ENCODE peak calls at places on chromosomes 12 and 14, in six cellular contexts. One of them, this sample, is unnamed.

GRCh38 chr12:122884091-122884826 is 11.7 kb downstream of the VPS37B start:
- DNase-seq in stimulated activated effector memory CD8-positive, alpha-beta T cell treated with anti-CD3 and anti-CD28 coated beads, Interleukin-12 subunit alpha, Interleukin-12 subunit beta, amount 100 ng/mL, for 72 hours: no peak
- DNase-seq in left lung: no peak
- DNase-seq in NCI-H69: no peak
- DNase-seq in right cardiac atrium: no peak
- DNase-seq in lower leg skin: peak
- DNase-seq in this sample: no peak

GRCh38 chr12:123131879-123132402 is 18.9 kb downstream of the PITPNM2 start:
- DNase-seq in stimulated activated effector memory CD8-positive, alpha-beta T cell treated with anti-CD3 and anti-CD28 coated beads, Interleukin-12 subunit alpha, Interleukin-12 subunit beta, amount 100 ng/mL, for 72 hours: no peak
- DNase-seq in left lung: peak
- DNase-seq in NCI-H69: peak
- DNase-seq in right cardiac atrium: peak
- DNase-seq in lower leg skin: no peak
- DNase-seq in this sample: no peak

GRCh38 chr14:24367506-24368214 is at the start of gene NFATC4:
- DNase-seq in stimulated activated effector memory CD8-positive, alpha-beta T cell treated with anti-CD3 and anti-CD28 coated beads, Interleukin-12 subunit alpha, Interleukin-12 subunit beta, amount 100 ng/mL, for 72 hours: no peak
- DNase-seq in left lung: peak
- DNase-seq in NCI-H69: peak
- DNase-seq in right cardiac atrium: peak
- DNase-seq in lower leg skin: peak
- DNase-seq in this sample: no peak

GRCh38 chr14:24377660-24378059 is 9.7 kb downstream of the NFATC4 start:
- DNase-seq in stimulated activated effector memory CD8-positive, alpha-beta T cell treated with anti-CD3 and anti-CD28 coated beads, Interleukin-12 subunit alpha, Interleukin-12 subunit beta, amount 100 ng/mL, for 72 hours: no peak
- DNase-seq in left lung: peak
- DNase-seq in NCI-H69: peak
- DNase-seq in right cardiac atrium: peak
- DNase-seq in lower leg skin: no peak
- DNase-seq in this sample: no peak

GRCh38 chr12:31558521-31558920 is 32.4 kb downstream of the DENND5B start:
- DNase-seq in stimulated activated effector memory CD8-positive, alpha-beta T cell treated with anti-CD3 and anti-CD28 coated beads, Interleukin-12 subunit alpha, Interleukin-12 subunit beta, amount 100 ng/mL, for 72 hours: no peak
- DNase-seq in left lung: no peak
- DNase-seq in NCI-H69: no peak
- DNase-seq in right cardiac atrium: no peak
- DNase-seq in lower leg skin: no peak
- DNase-seq in this sample: no peak

GRCh38 chr12:116604151-116604550 is 45.0 kb downstream of the MAP1LC3B2 start:
- DNase-seq in stimulated activated effector memory CD8-positive, alpha-beta T cell treated with anti-CD3 and anti-CD28 coated beads, Interleukin-12 subunit alpha, Interleukin-12 subunit beta, amount 100 ng/mL, for 72 hours: no peak
- DNase-seq in left lung: no peak
- DNase-seq in NCI-H69: peak
- DNase-seq in right cardiac atrium: no peak
- DNase-seq in lower leg skin: no peak
- DNase-seq in this sample: no peak

GRCh38 chr12:3496964-3497363 is 6.0 kb downstream of the PRMT8 start:
- DNase-seq in stimulated activated effector memory CD8-positive, alpha-beta T cell treated with anti-CD3 and anti-CD28 coated beads, Interleukin-12 subunit alpha, Interleukin-12 subunit beta, amount 100 ng/mL, for 72 hours: no peak
- DNase-seq in left lung: no peak
- DNase-seq in NCI-H69: peak
- DNase-seq in right cardiac atrium: no peak
- DNase-seq in lower leg skin: no peak
- DNase-seq in this sample: no peak

GRCh38 chr12:106098691-106099200 is 40.0 kb downstream of the NUAK1 start:
- DNase-seq in stimulated activated effector memory CD8-positive, alpha-beta T cell treated with anti-CD3 and anti-CD28 coated beads, Interleukin-12 subunit alpha, Interleukin-12 subunit beta, amount 100 ng/mL, for 72 hours: no peak
- DNase-seq in left lung: no peak
- DNase-seq in NCI-H69: no peak
- DNase-seq in right cardiac atrium: no peak
- DNase-seq in lower leg skin: no peak
- DNase-seq in this sample: no peak

GRCh38 chr14:99118946-99119345 is 153.1 kb downstream of the BCL11B start:
- DNase-seq in stimulated activated effector memory CD8-positive, alpha-beta T cell treated with anti-CD3 and anti-CD28 coated beads, Interleukin-12 subunit alpha, Interleukin-12 subunit beta, amount 100 ng/mL, for 72 hours: no peak
- DNase-seq in left lung: no peak
- DNase-seq in NCI-H69: no peak
- DNase-seq in right cardiac atrium: no peak
- DNase-seq in lower leg skin: peak
- DNase-seq in this sample: no peak

GRCh38 chr14:35535794-35536112 is 1.8 kb downstream of the INSM2 start:
- DNase-seq in stimulated activated effector memory CD8-positive, alpha-beta T cell treated with anti-CD3 and anti-CD28 coated beads, Interleukin-12 subunit alpha, Interleukin-12 subunit beta, amount 100 ng/mL, for 72 hours: no peak
- DNase-seq in left lung: no peak
- DNase-seq in NCI-H69: peak
- DNase-seq in right cardiac atrium: peak
- DNase-seq in lower leg skin: no peak
- DNase-seq in this sample: no peak

GRCh38 chr12:12791756-12792346 is 6.4 kb downstream of the APOLD1 start:
- DNase-seq in stimulated activated effector memory CD8-positive, alpha-beta T cell treated with anti-CD3 and anti-CD28 coated beads, Interleukin-12 subunit alpha, Interleukin-12 subunit beta, amount 100 ng/mL, for 72 hours: no peak
- DNase-seq in left lung: no peak
- DNase-seq in NCI-H69: peak
- DNase-seq in right cardiac atrium: peak
- DNase-seq in lower leg skin: peak
- DNase-seq in this sample: no peak

GRCh38 chr14:101323111-101323510 is 238.2 kb upstream of the DIO3 start:
- DNase-seq in stimulated activated effector memory CD8-positive, alpha-beta T cell treated with anti-CD3 and anti-CD28 coated beads, Interleukin-12 subunit alpha, Interleukin-12 subunit beta, amount 100 ng/mL, for 72 hours: no peak
- DNase-seq in left lung: no peak
- DNase-seq in NCI-H69: no peak
- DNase-seq in right cardiac atrium: no peak
- DNase-seq in lower leg skin: no peak
- DNase-seq in this sample: no peak

GRCh38 chr12:643478-644292 is 19.6 kb downstream of the NINJ2 start:
- DNase-seq in stimulated activated effector memory CD8-positive, alpha-beta T cell treated with anti-CD3 and anti-CD28 coated beads, Interleukin-12 subunit alpha, Interleukin-12 subunit beta, amount 100 ng/mL, for 72 hours: no peak
- DNase-seq in left lung: peak
- DNase-seq in NCI-H69: no peak
- DNase-seq in right cardiac atrium: peak
- DNase-seq in lower leg skin: no peak
- DNase-seq in this sample: no peak

GRCh38 chr12:25424186-25424854 is 128.8 kb downstream of the LMNTD1 start:
- DNase-seq in stimulated activated effector memory CD8-positive, alpha-beta T cell treated with anti-CD3 and anti-CD28 coated beads, Interleukin-12 subunit alpha, Interleukin-12 subunit beta, amount 100 ng/mL, for 72 hours: no peak
- DNase-seq in left lung: no peak
- DNase-seq in NCI-H69: no peak
- DNase-seq in right cardiac atrium: peak
- DNase-seq in lower leg skin: no peak
- DNase-seq in this sample: no peak

GRCh38 chr12:118189761-118190181 is 53.8 kb downstream of the PEBP1 start:
- DNase-seq in stimulated activated effector memory CD8-positive, alpha-beta T cell treated with anti-CD3 and anti-CD28 coated beads, Interleukin-12 subunit alpha, Interleukin-12 subunit beta, amount 100 ng/mL, for 72 hours: no peak
- DNase-seq in left lung: no peak
- DNase-seq in NCI-H69: peak
- DNase-seq in right cardiac atrium: peak
- DNase-seq in lower leg skin: no peak
- DNase-seq in this sample: no peak

GRCh38 chr12:93237235-93237915 is 140.3 kb upstream of the NUDT4 start:
- DNase-seq in stimulated activated effector memory CD8-positive, alpha-beta T cell treated with anti-CD3 and anti-CD28 coated beads, Interleukin-12 subunit alpha, Interleukin-12 subunit beta, amount 100 ng/mL, for 72 hours: no peak
- DNase-seq in left lung: no peak
- DNase-seq in NCI-H69: no peak
- DNase-seq in right cardiac atrium: peak
- DNase-seq in lower leg skin: no peak
- DNase-seq in this sample: no peak

GRCh38 chr14:95727084-95727700 is 13.3 kb upstream of the TCL1A start:
- DNase-seq in stimulated activated effector memory CD8-positive, alpha-beta T cell treated with anti-CD3 and anti-CD28 coated beads, Interleukin-12 subunit alpha, Interleukin-12 subunit beta, amount 100 ng/mL, for 72 hours: no peak
- DNase-seq in left lung: no peak
- DNase-seq in NCI-H69: peak
- DNase-seq in right cardiac atrium: no peak
- DNase-seq in lower leg skin: no peak
- DNase-seq in this sample: no peak

GRCh38 chr12:9760699-9761406 is at the start of gene CD69:
- DNase-seq in stimulated activated effector memory CD8-positive, alpha-beta T cell treated with anti-CD3 and anti-CD28 coated beads, Interleukin-12 subunit alpha, Interleukin-12 subunit beta, amount 100 ng/mL, for 72 hours: peak
- DNase-seq in left lung: no peak
- DNase-seq in NCI-H69: no peak
- DNase-seq in right cardiac atrium: no peak
- DNase-seq in lower leg skin: no peak
- DNase-seq in this sample: peak

GRCh38 chr14:37668646-37669045 is 73.2 kb downstream of the TTC6 start:
- DNase-seq in stimulated activated effector memory CD8-positive, alpha-beta T cell treated with anti-CD3 and anti-CD28 coated beads, Interleukin-12 subunit alpha, Interleukin-12 subunit beta, amount 100 ng/mL, for 72 hours: no peak
- DNase-seq in left lung: no peak
- DNase-seq in NCI-H69: no peak
- DNase-seq in right cardiac atrium: no peak
- DNase-seq in lower leg skin: no peak
- DNase-seq in this sample: no peak

GRCh38 chr14:69460093-69460701 is 24.3 kb upstream of the PLEKHD1 start:
- DNase-seq in stimulated activated effector memory CD8-positive, alpha-beta T cell treated with anti-CD3 and anti-CD28 coated beads, Interleukin-12 subunit alpha, Interleukin-12 subunit beta, amount 100 ng/mL, for 72 hours: peak
- DNase-seq in left lung: peak
- DNase-seq in NCI-H69: peak
- DNase-seq in right cardiac atrium: peak
- DNase-seq in lower leg skin: peak
- DNase-seq in this sample: peak

GRCh38 chr12:78220811-78221210 is 390.1 kb downstream of the NAV3 start:
- DNase-seq in stimulated activated effector memory CD8-positive, alpha-beta T cell treated with anti-CD3 and anti-CD28 coated beads, Interleukin-12 subunit alpha, Interleukin-12 subunit beta, amount 100 ng/mL, for 72 hours: no peak
- DNase-seq in left lung: no peak
- DNase-seq in NCI-H69: no peak
- DNase-seq in right cardiac atrium: no peak
- DNase-seq in lower leg skin: no peak
- DNase-seq in this sample: no peak

GRCh38 chr12:6961695-6962284 is 8.7 kb downstream of the PHB2 start:
- DNase-seq in stimulated activated effector memory CD8-positive, alpha-beta T cell treated with anti-CD3 and anti-CD28 coated beads, Interleukin-12 subunit alpha, Interleukin-12 subunit beta, amount 100 ng/mL, for 72 hours: no peak
- DNase-seq in left lung: peak
- DNase-seq in NCI-H69: peak
- DNase-seq in right cardiac atrium: peak
- DNase-seq in lower leg skin: peak
- DNase-seq in this sample: no peak

GRCh38 chr12:95836185-95836609 is 22.6 kb upstream of the SNRPF start:
- DNase-seq in stimulated activated effector memory CD8-positive, alpha-beta T cell treated with anti-CD3 and anti-CD28 coated beads, Interleukin-12 subunit alpha, Interleukin-12 subunit beta, amount 100 ng/mL, for 72 hours: no peak
- DNase-seq in left lung: no peak
- DNase-seq in NCI-H69: peak
- DNase-seq in right cardiac atrium: no peak
- DNase-seq in lower leg skin: no peak
- DNase-seq in this sample: no peak

GRCh38 chr12:49543914-49544815 is 5.3 kb downstream of the KCNH3 start:
- DNase-seq in stimulated activated effector memory CD8-positive, alpha-beta T cell treated with anti-CD3 and anti-CD28 coated beads, Interleukin-12 subunit alpha, Interleukin-12 subunit beta, amount 100 ng/mL, for 72 hours: no peak
- DNase-seq in left lung: no peak
- DNase-seq in NCI-H69: no peak
- DNase-seq in right cardiac atrium: no peak
- DNase-seq in lower leg skin: peak
- DNase-seq in this sample: no peak

GRCh38 chr12:67996347-67996746 is 7.1 kb downstream of the IFNG-AS1 start:
- DNase-seq in stimulated activated effector memory CD8-positive, alpha-beta T cell treated with anti-CD3 and anti-CD28 coated beads, Interleukin-12 subunit alpha, Interleukin-12 subunit beta, amount 100 ng/mL, for 72 hours: no peak
- DNase-seq in left lung: no peak
- DNase-seq in NCI-H69: no peak
- DNase-seq in right cardiac atrium: no peak
- DNase-seq in lower leg skin: no peak
- DNase-seq in this sample: no peak

GRCh38 chr12:104605685-104606084 is 148.9 kb downstream of the CHST11 start:
- DNase-seq in stimulated activated effector memory CD8-positive, alpha-beta T cell treated with anti-CD3 and anti-CD28 coated beads, Interleukin-12 subunit alpha, Interleukin-12 subunit beta, amount 100 ng/mL, for 72 hours: no peak
- DNase-seq in left lung: peak
- DNase-seq in NCI-H69: no peak
- DNase-seq in right cardiac atrium: peak
- DNase-seq in lower leg skin: peak
- DNase-seq in this sample: no peak

GRCh38 chr12:112833272-112833671 is 41.7 kb downstream of the RPH3A start:
- DNase-seq in stimulated activated effector memory CD8-positive, alpha-beta T cell treated with anti-CD3 and anti-CD28 coated beads, Interleukin-12 subunit alpha, Interleukin-12 subunit beta, amount 100 ng/mL, for 72 hours: no peak
- DNase-seq in left lung: no peak
- DNase-seq in NCI-H69: no peak
- DNase-seq in right cardiac atrium: no peak
- DNase-seq in lower leg skin: no peak
- DNase-seq in this sample: no peak

GRCh38 chr14:32896979-32897723 is 41.5 kb upstream of the NPAS3 start:
- DNase-seq in stimulated activated effector memory CD8-positive, alpha-beta T cell treated with anti-CD3 and anti-CD28 coated beads, Interleukin-12 subunit alpha, Interleukin-12 subunit beta, amount 100 ng/mL, for 72 hours: no peak
- DNase-seq in left lung: no peak
- DNase-seq in NCI-H69: no peak
- DNase-seq in right cardiac atrium: no peak
- DNase-seq in lower leg skin: no peak
- DNase-seq in this sample: no peak

GRCh38 chr14:65958664-65959562 is 527.3 kb upstream of the CCDC196 start:
- DNase-seq in stimulated activated effector memory CD8-positive, alpha-beta T cell treated with anti-CD3 and anti-CD28 coated beads, Interleukin-12 subunit alpha, Interleukin-12 subunit beta, amount 100 ng/mL, for 72 hours: no peak
- DNase-seq in left lung: no peak
- DNase-seq in NCI-H69: peak
- DNase-seq in right cardiac atrium: peak
- DNase-seq in lower leg skin: peak
- DNase-seq in this sample: no peak

GRCh38 chr14:40252817-40253447 is 820.7 kb upstream of the FBXO33 start:
- DNase-seq in stimulated activated effector memory CD8-positive, alpha-beta T cell treated with anti-CD3 and anti-CD28 coated beads, Interleukin-12 subunit alpha, Interleukin-12 subunit beta, amount 100 ng/mL, for 72 hours: no peak
- DNase-seq in left lung: no peak
- DNase-seq in NCI-H69: peak
- DNase-seq in right cardiac atrium: no peak
- DNase-seq in lower leg skin: no peak
- DNase-seq in this sample: no peak

GRCh38 chr12:76183459-76184186 is 99.1 kb upstream of the NAP1L1 start:
- DNase-seq in stimulated activated effector memory CD8-positive, alpha-beta T cell treated with anti-CD3 and anti-CD28 coated beads, Interleukin-12 subunit alpha, Interleukin-12 subunit beta, amount 100 ng/mL, for 72 hours: peak
- DNase-seq in left lung: peak
- DNase-seq in NCI-H69: no peak
- DNase-seq in right cardiac atrium: no peak
- DNase-seq in lower leg skin: no peak
- DNase-seq in this sample: no peak

GRCh38 chr14:26960049-26960688 is 362.3 kb upstream of the NOVA1 start:
- DNase-seq in stimulated activated effector memory CD8-positive, alpha-beta T cell treated with anti-CD3 and anti-CD28 coated beads, Interleukin-12 subunit alpha, Interleukin-12 subunit beta, amount 100 ng/mL, for 72 hours: no peak
- DNase-seq in left lung: no peak
- DNase-seq in NCI-H69: peak
- DNase-seq in right cardiac atrium: no peak
- DNase-seq in lower leg skin: no peak
- DNase-seq in this sample: no peak

GRCh38 chr12:15164997-15165659 is 56.1 kb downstream of the RERG start:
- DNase-seq in stimulated activated effector memory CD8-positive, alpha-beta T cell treated with anti-CD3 and anti-CD28 coated beads, Interleukin-12 subunit alpha, Interleukin-12 subunit beta, amount 100 ng/mL, for 72 hours: no peak
- DNase-seq in left lung: no peak
- DNase-seq in NCI-H69: peak
- DNase-seq in right cardiac atrium: peak
- DNase-seq in lower leg skin: no peak
- DNase-seq in this sample: no peak

GRCh38 chr14:77313374-77313773 is 7.3 kb downstream of the POMT2 start:
- DNase-seq in stimulated activated effector memory CD8-positive, alpha-beta T cell treated with anti-CD3 and anti-CD28 coated beads, Interleukin-12 subunit alpha, Interleukin-12 subunit beta, amount 100 ng/mL, for 72 hours: no peak
- DNase-seq in left lung: no peak
- DNase-seq in NCI-H69: no peak
- DNase-seq in right cardiac atrium: no peak
- DNase-seq in lower leg skin: peak
- DNase-seq in this sample: no peak

GRCh38 chr14:24255931-24256696 is 6.9 kb downstream of the TGM1 start:
- DNase-seq in stimulated activated effector memory CD8-positive, alpha-beta T cell treated with anti-CD3 and anti-CD28 coated beads, Interleukin-12 subunit alpha, Interleukin-12 subunit beta, amount 100 ng/mL, for 72 hours: no peak
- DNase-seq in left lung: peak
- DNase-seq in NCI-H69: no peak
- DNase-seq in right cardiac atrium: no peak
- DNase-seq in lower leg skin: peak
- DNase-seq in this sample: no peak

GRCh38 chr12:65811968-65812700 is 12.1 kb upstream of the HMGA2 start:
- DNase-seq in stimulated activated effector memory CD8-positive, alpha-beta T cell treated with anti-CD3 and anti-CD28 coated beads, Interleukin-12 subunit alpha, Interleukin-12 subunit beta, amount 100 ng/mL, for 72 hours: no peak
- DNase-seq in left lung: no peak
- DNase-seq in NCI-H69: no peak
- DNase-seq in right cardiac atrium: no peak
- DNase-seq in lower leg skin: no peak
- DNase-seq in this sample: no peak